ENCODE peak calls at places on chromosome 4, in five cellular contexts. V, B, T, J and W are unnamed samples.

GRCh38 chr4:171017596-171017995 is 795.6 kb upstream of the GALNTL6 start:
- DNase-seq in V (no peak), B (no peak), T (no peak), J (no peak), W (no peak)

GRCh38 chr4:99013884-99014523 is 18.5 kb downstream of the METAP1 start:
- DNase-seq in V (no peak), B (no peak), T (no peak), J (no peak), W (no peak)

GRCh38 chr4:56732301-56732700 is 51.2 kb upstream of the HOPX start:
- DNase-seq in V (no peak), B (no peak), T (no peak), J (no peak), W (no peak)

GRCh38 chr4:167544391-167544790 is 310.1 kb upstream of the SPOCK3 start:
- DNase-seq in V (no peak), B (no peak), T (no peak), J (no peak), W (no peak)

GRCh38 chr4:112908511-112908910 is 140.9 kb upstream of the ANK2 start:
- DNase-seq in V (no peak), B (no peak), T (no peak), J (no peak), W (no peak)

GRCh38 chr4:76600447-76600846 is 165.4 kb downstream of the SHROOM3 start:
- DNase-seq in V (no peak), B (no peak), T (no peak), J (no peak), W (no peak)

GRCh38 chr4:80229590-80229989 is 32.3 kb downstream of the PRDM8 start:
- DNase-seq in V (no peak), B (no peak), T (no peak), J (no peak), W (no peak)

GRCh38 chr4:181157647-181158046 is 1085.6 kb upstream of the TENM3 start:
- DNase-seq in V (no peak), B (no peak), T (no peak), J (no peak), W (no peak)

GRCh38 chr4:67608047-67608446 is 49.5 kb downstream of the STAP1 start:
- DNase-seq in V (no peak), B (no peak), T (no peak), J (no peak), W (no peak)

GRCh38 chr4:77699731-77700210 is 94.2 kb downstream of the CXCL13 start:
- DNase-seq in V (no peak), B (no peak), T (no peak), J (peak; percentile 6), W (no peak)

GRCh38 chr4:47704693-47705325 is 133.1 kb downstream of the CORIN start:
- DNase-seq in V (no peak), B (no peak), T (no peak), J (peak; percentile 2), W (no peak)

GRCh38 chr4:53132117-53132889 is 233.6 kb downstream of the SCFD2 start:
- DNase-seq in V (no peak), B (no peak), T (no peak), J (no peak), W (no peak)

GRCh38 chr4:89352541-89352940 is 44.9 kb upstream of the GPRIN3 start:
- DNase-seq in V (no peak), B (no peak), T (no peak), J (no peak), W (no peak)

GRCh38 chr4:2712261-2712842 is 43.8 kb downstream of the TNIP2 start:
- DNase-seq in V (no peak), B (no peak), T (no peak), J (no peak), W (no peak)

GRCh38 chr4:122731676-122732075 is 828 bp upstream of the BBS12 start:
- DNase-seq in V (no peak), B (no peak), T (no peak), J (no peak), W (no peak)

GRCh38 chr4:186792994-186793393 is 69.3 kb upstream of the FAT1 start:
- DNase-seq in V (no peak), B (no peak), T (no peak), J (no peak), W (peak; percentile 7)

GRCh38 chr4:4574792-4575191 is 32.9 kb upstream of the STX18 start:
- DNase-seq in V (peak; percentile 6), B (peak; percentile 73), T (peak; percentile 73), J (no peak), W (no peak)

GRCh38 chr4:163558539-163559044 is 64.1 kb downstream of the TMA16 start:
- DNase-seq in V (no peak), B (no peak), T (peak; percentile 18), J (no peak), W (no peak)

GRCh38 chr4:31078661-31079060 is 358.5 kb downstream of the PCDH7 start:
- DNase-seq in V (no peak), B (no peak), T (no peak), J (no peak), W (no peak)